ENCODE peak calls at places on chromosome 22, in four cellular contexts. X is uterus, D is PC-3, W is Caco-2. Z is an unnamed sample.

GRCh38 chr22:41603873-41604332 is 14.3 kb upstream of the PMM1 start:
- DNase-seq in W (no peak), X (no peak), D (no peak), Z (no peak)

GRCh38 chr22:19383292-19383691 is 48.2 kb downstream of the HIRA start:
- DNase-seq in X (no peak), W (no peak), D (no peak), Z (no peak)

GRCh38 chr22:46295277-46295971 is 1.2 kb upstream of the GTSE1 start:
- DNase-seq in W (no peak), X (no peak), D (no peak), Z (peak; percentile 27)

GRCh38 chr22:43078522-43078921 is 10.7 kb downstream of the TTLL1 start:
- DNase-seq in D (no peak), W (peak; percentile 44), X (no peak), Z (no peak)

GRCh38 chr22:26496456-26496855 is 12.8 kb downstream of the SRRD start:
- DNase-seq in X (no peak), W (no peak), D (no peak), Z (no peak)

GRCh38 chr22:47382164-47382890 is 619.9 kb downstream of the TBC1D22A start:
- DNase-seq in W (peak; percentile 7), D (no peak), X (no peak), Z (no peak)

GRCh38 chr22:21624120-21624879 is 5.5 kb downstream of the YDJC start:
- DNase-seq in D (peak; percentile 38), W (no peak), X (no peak), Z (peak; percentile 2)

GRCh38 chr22:50490531-50491308 is 4.1 kb downstream of the MIOX start:
- DNase-seq in X (no peak), D (no peak), W (no peak), Z (no peak)

GRCh38 chr22:46564084-46564714 is 26.8 kb upstream of the CELSR1 start:
- DNase-seq in W (peak; percentile 43), D (no peak), X (no peak), Z (peak; percentile 60)

GRCh38 chr22:49772692-49773091 is 55.0 kb downstream of the BRD1 start:
- DNase-seq in X (no peak), W (no peak), D (no peak), Z (no peak)

GRCh38 chr22:48393041-48393370 is 1434.7 kb downstream of the BRD1 start:
- DNase-seq in D (no peak), W (no peak), X (no peak), Z (no peak)

GRCh38 chr22:24938741-24939341 is 7.7 kb downstream of the LHFPL7 start:
- DNase-seq in W (no peak), D (peak; percentile 72), X (no peak), Z (peak; percentile 54)

GRCh38 chr22:46352691-46353386 is 17.3 kb downstream of the TRMU start:
- DNase-seq in D (peak; percentile 67), X (no peak), W (no peak), Z (no peak)

GRCh38 chr22:49737101-49737551 is 90.5 kb downstream of the BRD1 start:
- DNase-seq in X (no peak), W (no peak), D (no peak), Z (no peak)

GRCh38 chr22:16819249-16819648 is 6.0 kb downstream of the XKR3 start:
- DNase-seq in X (no peak), W (no peak), D (no peak), Z (no peak)

GRCh38 chr22:11629661-11630385 is 3898.2 kb upstream of the OR11H1 start:
- DNase-seq in D (no peak), W (no peak), X (no peak), Z (no peak)

GRCh38 chr22:19776433-19777031 is 16.0 kb downstream of the TBX1 start:
- DNase-seq in W (no peak), X (no peak), D (no peak), Z (no peak)

GRCh38 chr22:48803993-48804810 is 1023.5 kb downstream of the BRD1 start:
- DNase-seq in X (no peak), W (no peak), D (no peak), Z (no peak)

GRCh38 chr22:50271519-50271970 is 1.4 kb upstream of the MAPK11 start:
- DNase-seq in W (peak; percentile 62), D (peak; percentile 56), X (peak; percentile 54), Z (peak; percentile 90)

GRCh38 chr22:46001046-46001425 is 24.1 kb upstream of the WNT7B start:
- DNase-seq in W (no peak), D (no peak), X (no peak), Z (no peak)

GRCh38 chr22:43053176-43053575 is 36.0 kb downstream of the TTLL1 start:
- DNase-seq in X (no peak), D (peak; percentile 16), W (no peak), Z (no peak)

GRCh38 chr22:21972293-21972779 is 10.3 kb downstream of the TOP3B start:
- DNase-seq in W (no peak), X (no peak), D (peak; percentile 31), Z (peak; percentile 23)

GRCh38 chr22:40491990-40492631 is 121.7 kb downstream of the SGSM3 start:
- DNase-seq in D (no peak), X (no peak), W (no peak), Z (no peak)

GRCh38 chr22:49203091-49203862 is 624.4 kb downstream of the BRD1 start:
- DNase-seq in D (no peak), X (peak; percentile 1), W (peak; percentile 5), Z (no peak)

GRCh38 chr22:43004362-43005035 is 10.4 kb downstream of the PACSIN2 start:
- DNase-seq in W (peak; percentile 48), D (no peak), X (no peak), Z (no peak)

GRCh38 chr22:30906411-30906810 is 62.2 kb downstream of the MORC2 start:
- DNase-seq in X (no peak), D (no peak), W (no peak), Z (no peak)

GRCh38 chr22:22068657-22069056 is 86.1 kb upstream of the TOP3B start:
- DNase-seq in W (no peak), D (no peak), X (no peak), Z (no peak)

GRCh38 chr22:41775338-41775737 is 25.1 kb upstream of the CCDC134 start:
- DNase-seq in W (no peak), X (no peak), D (no peak), Z (no peak)

GRCh38 chr22:25402501-25403283 is 161.8 kb upstream of the GRK3 start:
- DNase-seq in W (no peak), D (peak; percentile 64), X (peak; percentile 32), Z (no peak)

GRCh38 chr22:49080631-49081030 is 747.0 kb downstream of the BRD1 start:
- DNase-seq in D (no peak), X (no peak), W (no peak), Z (no peak)

GRCh38 chr22:25655536-25655935 is 86.5 kb upstream of the MYO18B start:
- DNase-seq in D (no peak), X (no peak), W (no peak), Z (no peak)

GRCh38 chr22:49968831-49969661 is 8.5 kb downstream of the PIM3 start:
- DNase-seq in D (no peak), X (peak; percentile 27), W (peak; percentile 32), Z (no peak)

GRCh38 chr22:23147632-23148387 is 2.5 kb downstream of the RAB36 start:
- DNase-seq in D (peak; percentile 72), W (no peak), X (no peak), Z (no peak)

GRCh38 chr22:19872779-19873137 is 18.1 kb upstream of the GNB1L start:
- DNase-seq in D (no peak), W (no peak), X (peak; percentile 12), Z (peak; percentile 7)

GRCh38 chr22:47267531-47268282 is 505.3 kb downstream of the TBC1D22A start:
- DNase-seq in X (no peak), W (no peak), D (no peak), Z (no peak)

GRCh38 chr22:29226246-29226981 is 20.7 kb downstream of the EMID1 start:
- DNase-seq in W (no peak), X (no peak), D (no peak), Z (no peak)

GRCh38 chr22:19061471-19062138 is 60.6 kb downstream of the DGCR2 start:
- DNase-seq in W (no peak), X (no peak), D (no peak), Z (no peak)

GRCh38 chr22:38864361-38865191 is 7.4 kb downstream of the CBX6 start:
- DNase-seq in D (no peak), X (peak; percentile 65), W (no peak), Z (no peak)
- H3K4me1 ChIP-seq in D (no peaks in the 10 kb centered on the region), X (peaks cover 20% of the 10 kb centered on the region), W (no peaks in the 10 kb centered on the region), Z (no peaks in the 10 kb centered on the region)

GRCh38 chr22:44885806-44886360 is 123.9 kb downstream of the PHF21B start:
- DNase-seq in X (no peak), D (no peak), W (peak; percentile 28), Z (peak; percentile 3)

GRCh38 chr22:44890416-44891292 is 119.2 kb downstream of the PHF21B start:
- DNase-seq in D (no peak), W (peak; percentile 33), X (no peak), Z (no peak)

GRCh38 chr22:44889233-44889878 is 120.4 kb downstream of the PHF21B start:
- DNase-seq in X (no peak), W (peak; percentile 45), D (no peak), Z (peak; percentile 49)

GRCh38 chr22:44887941-44888366 is 121.9 kb downstream of the PHF21B start:
- DNase-seq in X (no peak), W (peak; percentile 28), D (no peak), Z (peak; percentile 4)

DNA sequence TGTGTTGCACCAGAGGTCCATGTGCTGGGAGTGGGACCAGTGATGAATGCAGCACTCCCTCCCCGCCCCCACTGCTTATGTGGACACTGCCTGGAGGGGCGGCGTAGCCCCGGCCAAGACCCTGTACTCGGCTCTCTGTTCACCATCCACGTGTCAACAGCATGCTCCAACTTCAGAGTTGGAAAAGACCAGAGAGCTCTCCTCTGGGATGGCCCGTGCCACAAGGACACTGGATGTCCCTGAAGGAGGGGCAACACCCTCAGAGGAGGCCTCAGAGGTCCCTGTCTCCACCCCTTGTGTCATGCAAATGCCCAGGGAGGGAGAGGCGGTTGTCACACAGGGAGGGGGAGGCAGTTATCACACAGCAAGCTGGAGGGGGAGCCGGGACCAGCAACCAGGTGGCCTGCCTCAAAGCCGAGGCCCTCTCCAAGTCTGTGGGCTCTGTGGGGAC is 121.3 kb downstream of the PHF21B start:
- DNase-seq in X (no peak), D (no peak), W (peak; percentile 29), Z (no peak)
- H3K4me1 ChIP-seq in X (no peaks in the 10 kb centered on the region), D (peaks cover 6% of the 10 kb centered on the region), W (no peaks in the 10 kb centered on the region), Z (no peaks in the 10 kb centered on the region)

GRCh38 chr22:32475428-32476010 is 908 bp downstream of the FBXO7 start:
- DNase-seq in D (peak; percentile 33), X (peak; percentile 34), W (no peak), Z (peak; percentile 34)
- H3K4me1 ChIP-seq in D (peaks cover 22% of the 10 kb centered on the region), X (no peaks in the 10 kb centered on the region), W (peaks cover 10% of the 10 kb centered on the region), Z (peaks cover 8% of the 10 kb centered on the region)

DNA sequence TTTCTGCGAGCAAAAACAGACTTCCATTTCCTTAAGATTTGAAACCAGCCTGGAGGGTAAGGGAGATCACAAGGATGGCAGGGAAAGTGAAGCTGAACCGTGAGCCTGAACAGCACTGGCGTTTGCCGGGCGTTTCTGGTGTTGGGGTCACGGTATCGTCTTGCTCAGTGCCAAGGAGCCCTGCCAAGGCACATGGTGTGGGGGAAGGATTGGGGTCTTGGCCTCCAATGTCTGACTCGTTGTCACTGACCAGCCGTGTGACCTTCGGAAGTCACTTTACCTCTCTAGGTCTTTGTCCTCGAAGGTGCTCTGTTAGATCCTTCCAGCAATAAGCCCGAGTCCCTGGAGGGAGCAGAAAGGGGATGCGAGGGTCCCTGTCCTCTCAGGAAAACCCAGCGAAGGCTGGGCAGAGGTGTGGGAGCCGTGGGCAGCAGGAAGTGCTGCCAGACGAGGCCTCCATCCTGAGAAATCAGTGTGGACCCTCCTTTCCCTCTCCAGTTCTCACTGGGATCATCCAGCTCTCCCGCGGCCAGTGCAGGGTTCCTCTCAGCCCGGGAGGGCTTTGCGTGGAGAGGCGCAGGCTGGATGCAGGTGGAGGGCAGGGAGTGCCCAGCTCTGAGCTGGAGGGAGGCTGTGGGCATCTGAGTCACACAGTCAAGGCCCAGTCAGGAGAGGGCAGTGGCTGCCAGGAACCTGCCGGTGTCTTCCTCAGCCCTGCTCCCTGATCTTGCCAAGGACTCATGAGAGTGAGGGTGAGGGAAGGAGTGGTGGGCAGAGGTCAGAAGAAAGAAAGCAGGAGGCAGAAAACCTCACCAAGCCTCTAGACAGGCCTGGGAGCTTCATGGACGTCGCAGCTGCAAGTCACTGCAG is 18.9 kb downstream of the TOM1 start:
- DNase-seq in X (no peak), W (peak; percentile 23), D (no peak), Z (no peak)
- H3K4me1 ChIP-seq in X (peaks cover 6% of the 10 kb centered on the region), W (peaks cover under 1% of the 10 kb centered on the region), D (peaks cover 7% of the 10 kb centered on the region), Z (no peaks in the 10 kb centered on the region)